ENCODE peak calls at places on chromosome 1, in four cellular contexts. One of them, this sample, is unnamed.

GRCh38 chr1:53107570-53108322 is 34.7 kb downstream of the SLC1A7 start:
- DNase-seq in ovary: no peak
- DNase-seq in mesothelial cell of epicardium: no peak
- DNase-seq in HCT116: no peak
- DNase-seq in this sample: peak; percentile 55

GRCh38 chr1:15157524-15158399 is 4.2 kb downstream of the TMEM51 start:
- DNase-seq in ovary: no peak
- DNase-seq in HCT116: no peak
- DNase-seq in mesothelial cell of epicardium: no peak
- DNase-seq in this sample: no peak

GRCh38 chr1:161299347-161299746 is 10.4 kb downstream of the MPZ start:
- DNase-seq in mesothelial cell of epicardium: no peak
- DNase-seq in ovary: no peak
- DNase-seq in HCT116: no peak
- DNase-seq in this sample: no peak

GRCh38 chr1:8257621-8258020 is 60.3 kb upstream of the SLC45A1 start:
- DNase-seq in mesothelial cell of epicardium: no peak
- DNase-seq in HCT116: no peak
- DNase-seq in ovary: no peak
- DNase-seq in this sample: no peak

GRCh38 chr1:93878501-93878888 is 511 bp downstream of the DNTTIP2 start:
- DNase-seq in HCT116: peak; percentile 35
- DNase-seq in mesothelial cell of epicardium: no peak
- DNase-seq in ovary: peak; percentile 43
- DNase-seq in this sample: peak; percentile 50

GRCh38 chr1:30790850-30791778 is 33.5 kb upstream of the LAPTM5 start:
- DNase-seq in mesothelial cell of epicardium: no peak
- DNase-seq in ovary: no peak
- DNase-seq in HCT116: no peak
- DNase-seq in this sample: no peak

GRCh38 chr1:18736958-18737357 is 106.3 kb downstream of the PAX7 start:
- DNase-seq in mesothelial cell of epicardium: no peak
- DNase-seq in ovary: no peak
- DNase-seq in HCT116: no peak
- DNase-seq in this sample: no peak

GRCh38 chr1:233904979-233905415 is 521 bp downstream of the SLC35F3 start:
- DNase-seq in HCT116: no peak
- DNase-seq in ovary: no peak
- DNase-seq in mesothelial cell of epicardium: peak; percentile 20
- DNase-seq in this sample: no peak

GRCh38 chr1:77416692-77417450 is 135.1 kb downstream of the AK5 start:
- DNase-seq in HCT116: peak; percentile 48
- DNase-seq in ovary: no peak
- DNase-seq in mesothelial cell of epicardium: no peak
- DNase-seq in this sample: peak; percentile 41

GRCh38 chr1:61434276-61434675 is 290.7 kb downstream of the TM2D1 start:
- DNase-seq in HCT116: no peak
- DNase-seq in mesothelial cell of epicardium: no peak
- DNase-seq in ovary: no peak
- DNase-seq in this sample: no peak

GRCh38 chr1:40824591-40825429 is 37.4 kb downstream of the CITED4 start:
- DNase-seq in HCT116: no peak
- DNase-seq in mesothelial cell of epicardium: no peak
- DNase-seq in ovary: no peak
- DNase-seq in this sample: peak; percentile 36

GRCh38 chr1:213326666-213327317 is 275.8 kb downstream of the RPS6KC1 start:
- DNase-seq in HCT116: no peak
- DNase-seq in mesothelial cell of epicardium: no peak
- DNase-seq in ovary: no peak
- DNase-seq in this sample: no peak

GRCh38 chr1:203467550-203467921 is 8.1 kb upstream of the PRELP start:
- DNase-seq in HCT116: no peak
- DNase-seq in ovary: peak; percentile 92
- DNase-seq in mesothelial cell of epicardium: no peak
- DNase-seq in this sample: no peak

GRCh38 chr1:192140382-192140781 is 17.9 kb upstream of the RGS18 start:
- DNase-seq in mesothelial cell of epicardium: no peak
- DNase-seq in HCT116: no peak
- DNase-seq in ovary: no peak
- DNase-seq in this sample: no peak

GRCh38 chr1:58331156-58331555 is 215.4 kb downstream of the OMA1 start:
- DNase-seq in mesothelial cell of epicardium: no peak
- DNase-seq in HCT116: no peak
- DNase-seq in ovary: no peak
- DNase-seq in this sample: no peak

GRCh38 chr1:153494976-153495535 is 34.6 kb upstream of the S100A7 start:
- DNase-seq in mesothelial cell of epicardium: peak; percentile 84
- DNase-seq in HCT116: peak; percentile 56
- DNase-seq in ovary: peak; percentile 83
- DNase-seq in this sample: peak; percentile 72

GRCh38 chr1:18288609-18289219 is 181.1 kb downstream of the IGSF21 start:
- DNase-seq in ovary: no peak
- DNase-seq in HCT116: no peak
- DNase-seq in mesothelial cell of epicardium: no peak
- DNase-seq in this sample: no peak

GRCh38 chr1:30743584-30744059 is 14.0 kb downstream of the LAPTM5 start:
- DNase-seq in HCT116: no peak
- DNase-seq in mesothelial cell of epicardium: no peak
- DNase-seq in ovary: no peak
- DNase-seq in this sample: no peak

This sample was measured in A549.